ENCODE peak calls at places on chromosomes 7 and 10, in nine cellular contexts. One of them, this sample, is unnamed.

GRCh38 chr7:149811221-149811620 is 27.0 kb upstream of the ZNF862 start:
- DNase-seq in Calu3: no peak
- DNase-seq in AG08395: no peak
- DNase-seq in NCI-H446: no peak
- DNase-seq in stimulated activated CD4-positive, alpha-beta T cell treated with anti-CD3 and anti-CD28 coated beads, Interleukin-2, amount 100 ng/mL, for 4 hours: no peak
- DNase-seq in H7: no peak
- DNase-seq in T-helper 2 cell: no peak
- DNase-seq in thoracic aorta: no peak
- DNase-seq in NK-92 treated with Interleukin-12 subunit alpha and Interleukin-12 subunit beta, amount 100 ng/mL, for 24 hours: no peak
- DNase-seq in this sample: no peak

GRCh38 chr10:34341473-34341872 is 473.6 kb downstream of the PARD3 start:
- DNase-seq in Calu3: no peak
- DNase-seq in AG08395: peak; percentile 28
- DNase-seq in NCI-H446: no peak
- DNase-seq in stimulated activated CD4-positive, alpha-beta T cell treated with anti-CD3 and anti-CD28 coated beads, Interleukin-2, amount 100 ng/mL, for 4 hours: no peak
- DNase-seq in H7: no peak
- DNase-seq in T-helper 2 cell: no peak
- DNase-seq in thoracic aorta: no peak
- DNase-seq in NK-92 treated with Interleukin-12 subunit alpha and Interleukin-12 subunit beta, amount 100 ng/mL, for 24 hours: no peak
- DNase-seq in this sample: no peak

GRCh38 chr7:30266686-30267085 is 17.7 kb upstream of the ZNRF2 start:
- DNase-seq in Calu3: no peak
- DNase-seq in AG08395: no peak
- DNase-seq in NCI-H446: no peak
- DNase-seq in stimulated activated CD4-positive, alpha-beta T cell treated with anti-CD3 and anti-CD28 coated beads, Interleukin-2, amount 100 ng/mL, for 4 hours: no peak
- DNase-seq in H7: no peak
- DNase-seq in T-helper 2 cell: no peak
- DNase-seq in thoracic aorta: no peak
- DNase-seq in NK-92 treated with Interleukin-12 subunit alpha and Interleukin-12 subunit beta, amount 100 ng/mL, for 24 hours: no peak
- DNase-seq in this sample: no peak

GRCh38 chr7:69893915-69894314 is 295.6 kb downstream of the AUTS2 start:
- DNase-seq in Calu3: no peak
- DNase-seq in AG08395: peak; percentile 29
- DNase-seq in NCI-H446: peak; percentile 23
- DNase-seq in stimulated activated CD4-positive, alpha-beta T cell treated with anti-CD3 and anti-CD28 coated beads, Interleukin-2, amount 100 ng/mL, for 4 hours: no peak
- DNase-seq in H7: no peak
- DNase-seq in T-helper 2 cell: no peak
- DNase-seq in thoracic aorta: no peak
- DNase-seq in NK-92 treated with Interleukin-12 subunit alpha and Interleukin-12 subunit beta, amount 100 ng/mL, for 24 hours: no peak
- DNase-seq in this sample: no peak

GRCh38 chr10:47380341-47381215 is 3.5 kb downstream of the ZNF488 start:
- DNase-seq in Calu3: no peak
- DNase-seq in AG08395: no peak
- DNase-seq in NCI-H446: no peak
- DNase-seq in stimulated activated CD4-positive, alpha-beta T cell treated with anti-CD3 and anti-CD28 coated beads, Interleukin-2, amount 100 ng/mL, for 4 hours: no peak
- DNase-seq in H7: peak; percentile 11
- DNase-seq in T-helper 2 cell: no peak
- DNase-seq in thoracic aorta: no peak
- DNase-seq in NK-92 treated with Interleukin-12 subunit alpha and Interleukin-12 subunit beta, amount 100 ng/mL, for 24 hours: no peak
- DNase-seq in this sample: no peak

GRCh38 chr7:7294914-7295313 is 112.6 kb downstream of the C1GALT1 start:
- DNase-seq in Calu3: no peak
- DNase-seq in AG08395: no peak
- DNase-seq in NCI-H446: no peak
- DNase-seq in stimulated activated CD4-positive, alpha-beta T cell treated with anti-CD3 and anti-CD28 coated beads, Interleukin-2, amount 100 ng/mL, for 4 hours: no peak
- DNase-seq in H7: no peak
- DNase-seq in T-helper 2 cell: no peak
- DNase-seq in thoracic aorta: no peak
- DNase-seq in NK-92 treated with Interleukin-12 subunit alpha and Interleukin-12 subunit beta, amount 100 ng/mL, for 24 hours: no peak
- DNase-seq in this sample: no peak

GRCh38 chr7:31175672-31176071 is 123.6 kb downstream of the ADCYAP1R1 start:
- DNase-seq in Calu3: no peak
- DNase-seq in AG08395: no peak
- DNase-seq in NCI-H446: no peak
- DNase-seq in stimulated activated CD4-positive, alpha-beta T cell treated with anti-CD3 and anti-CD28 coated beads, Interleukin-2, amount 100 ng/mL, for 4 hours: no peak
- DNase-seq in H7: no peak
- DNase-seq in T-helper 2 cell: no peak
- DNase-seq in thoracic aorta: no peak
- DNase-seq in NK-92 treated with Interleukin-12 subunit alpha and Interleukin-12 subunit beta, amount 100 ng/mL, for 24 hours: no peak
- DNase-seq in this sample: no peak

GRCh38 chr7:101278461-101279292 is 33.8 kb upstream of the FIS1 start:
- DNase-seq in Calu3: no peak
- DNase-seq in AG08395: no peak
- DNase-seq in NCI-H446: no peak
- DNase-seq in stimulated activated CD4-positive, alpha-beta T cell treated with anti-CD3 and anti-CD28 coated beads, Interleukin-2, amount 100 ng/mL, for 4 hours: no peak
- DNase-seq in H7: no peak
- DNase-seq in T-helper 2 cell: no peak
- DNase-seq in thoracic aorta: no peak
- DNase-seq in NK-92 treated with Interleukin-12 subunit alpha and Interleukin-12 subunit beta, amount 100 ng/mL, for 24 hours: no peak
- DNase-seq in this sample: no peak

GRCh38 chr7:131620673-131621609 is 64.5 kb upstream of the PODXL start:
- DNase-seq in Calu3: no peak
- DNase-seq in AG08395: no peak
- DNase-seq in NCI-H446: no peak
- DNase-seq in stimulated activated CD4-positive, alpha-beta T cell treated with anti-CD3 and anti-CD28 coated beads, Interleukin-2, amount 100 ng/mL, for 4 hours: no peak
- DNase-seq in H7: peak; percentile 73
- DNase-seq in T-helper 2 cell: no peak
- DNase-seq in thoracic aorta: no peak
- DNase-seq in NK-92 treated with Interleukin-12 subunit alpha and Interleukin-12 subunit beta, amount 100 ng/mL, for 24 hours: no peak
- DNase-seq in this sample: no peak

GRCh38 chr10:44016101-44016500 is 367.4 kb upstream of the ZNF32 start:
- DNase-seq in Calu3: no peak
- DNase-seq in AG08395: no peak
- DNase-seq in NCI-H446: no peak
- DNase-seq in stimulated activated CD4-positive, alpha-beta T cell treated with anti-CD3 and anti-CD28 coated beads, Interleukin-2, amount 100 ng/mL, for 4 hours: no peak
- DNase-seq in H7: no peak
- DNase-seq in T-helper 2 cell: no peak
- DNase-seq in thoracic aorta: no peak
- DNase-seq in NK-92 treated with Interleukin-12 subunit alpha and Interleukin-12 subunit beta, amount 100 ng/mL, for 24 hours: no peak
- DNase-seq in this sample: no peak

GRCh38 chr10:74585231-74586087 is 240.9 kb upstream of the KAT6B start:
- DNase-seq in Calu3: no peak
- DNase-seq in AG08395: no peak
- DNase-seq in NCI-H446: peak; percentile 24
- DNase-seq in stimulated activated CD4-positive, alpha-beta T cell treated with anti-CD3 and anti-CD28 coated beads, Interleukin-2, amount 100 ng/mL, for 4 hours: peak; percentile 6
- DNase-seq in H7: no peak
- DNase-seq in T-helper 2 cell: peak; percentile 32
- DNase-seq in thoracic aorta: no peak
- DNase-seq in NK-92 treated with Interleukin-12 subunit alpha and Interleukin-12 subunit beta, amount 100 ng/mL, for 24 hours: no peak
- DNase-seq in this sample: no peak

GRCh38 chr7:18496336-18496700 is 769 bp downstream of the HDAC9 start:
- DNase-seq in Calu3: no peak
- DNase-seq in AG08395: no peak
- DNase-seq in NCI-H446: no peak
- DNase-seq in stimulated activated CD4-positive, alpha-beta T cell treated with anti-CD3 and anti-CD28 coated beads, Interleukin-2, amount 100 ng/mL, for 4 hours: no peak
- DNase-seq in H7: no peak
- DNase-seq in T-helper 2 cell: no peak
- DNase-seq in thoracic aorta: no peak
- DNase-seq in NK-92 treated with Interleukin-12 subunit alpha and Interleukin-12 subunit beta, amount 100 ng/mL, for 24 hours: no peak
- DNase-seq in this sample: no peak

GRCh38 chr7:42522227-42522991 is 285.4 kb upstream of the GLI3 start:
- DNase-seq in Calu3: no peak
- DNase-seq in AG08395: no peak
- DNase-seq in NCI-H446: no peak
- DNase-seq in stimulated activated CD4-positive, alpha-beta T cell treated with anti-CD3 and anti-CD28 coated beads, Interleukin-2, amount 100 ng/mL, for 4 hours: no peak
- DNase-seq in H7: peak; percentile 48
- DNase-seq in T-helper 2 cell: no peak
- DNase-seq in thoracic aorta: no peak
- DNase-seq in NK-92 treated with Interleukin-12 subunit alpha and Interleukin-12 subunit beta, amount 100 ng/mL, for 24 hours: no peak
- DNase-seq in this sample: no peak

GRCh38 chr7:27367179-27367929 is 124.8 kb downstream of the EVX1 start:
- DNase-seq in Calu3: no peak
- DNase-seq in AG08395: no peak
- DNase-seq in NCI-H446: no peak
- DNase-seq in stimulated activated CD4-positive, alpha-beta T cell treated with anti-CD3 and anti-CD28 coated beads, Interleukin-2, amount 100 ng/mL, for 4 hours: no peak
- DNase-seq in H7: no peak
- DNase-seq in T-helper 2 cell: no peak
- DNase-seq in thoracic aorta: no peak
- DNase-seq in NK-92 treated with Interleukin-12 subunit alpha and Interleukin-12 subunit beta, amount 100 ng/mL, for 24 hours: no peak
- DNase-seq in this sample: no peak

GRCh38 chr7:78232806-78233205 is 434.2 kb downstream of the PHTF2 start:
- DNase-seq in Calu3: no peak
- DNase-seq in AG08395: peak; percentile 58
- DNase-seq in NCI-H446: no peak
- DNase-seq in stimulated activated CD4-positive, alpha-beta T cell treated with anti-CD3 and anti-CD28 coated beads, Interleukin-2, amount 100 ng/mL, for 4 hours: no peak
- DNase-seq in H7: no peak
- DNase-seq in T-helper 2 cell: no peak
- DNase-seq in thoracic aorta: no peak
- DNase-seq in NK-92 treated with Interleukin-12 subunit alpha and Interleukin-12 subunit beta, amount 100 ng/mL, for 24 hours: no peak
- DNase-seq in this sample: no peak

GRCh38 chr7:17941171-17941490 is 837 bp upstream of the SNX13 start:
- DNase-seq in Calu3: no peak
- DNase-seq in AG08395: no peak
- DNase-seq in NCI-H446: peak; percentile 28
- DNase-seq in stimulated activated CD4-positive, alpha-beta T cell treated with anti-CD3 and anti-CD28 coated beads, Interleukin-2, amount 100 ng/mL, for 4 hours: no peak
- DNase-seq in H7: peak; percentile 25
- DNase-seq in T-helper 2 cell: no peak
- DNase-seq in thoracic aorta: no peak
- DNase-seq in NK-92 treated with Interleukin-12 subunit alpha and Interleukin-12 subunit beta, amount 100 ng/mL, for 24 hours: no peak
- DNase-seq in this sample: no peak